ENCODE peak calls at places on chromosomes 16 and 17, in four cellular contexts. A is GM23338, L is transverse colon, U is stomach. H is an unnamed sample.

GRCh38 chr17:66636111-66636510 is 198.8 kb upstream of the CACNG5 start:
- DNase-seq in A (no peak), L (no peak), U (no peak), H (no peak)

GRCh38 chr17:66423436-66423922 is 121.1 kb downstream of the PRKCA start:
- DNase-seq in U (no peak), A (no peak), L (no peak), H (no peak)

GRCh38 chr17:740240-741055 is 8.1 kb downstream of the TLCD3A start:
- DNase-seq in A (no peak), U (no peak), L (peak; percentile 28), H (no peak)

GRCh38 chr17:59493867-59494266 is 71.5 kb upstream of the DHX40 start:
- DNase-seq in A (peak; percentile 26), L (no peak), U (no peak), H (no peak)

GRCh38 chr17:42378597-42379594 is 9.3 kb downstream of the STAT3 start:
- DNase-seq in A (peak; percentile 52), U (no peak), L (peak; percentile 29), H (no peak)

GRCh38 chr17:17120716-17121115 is 78.5 kb downstream of the MPRIP start:
- DNase-seq in A (no peak), L (no peak), U (no peak), H (no peak)

GRCh38 chr16:26605872-26606271 is 460.9 kb upstream of the C16orf82 start:
- DNase-seq in U (no peak), L (no peak), A (no peak), H (no peak)

GRCh38 chr16:85584192-85584757 is 28.8 kb upstream of the GSE1 start:
- DNase-seq in U (no peak), A (no peak), L (no peak), H (no peak)

GRCh38 chr17:4354862-4355514 is 11.5 kb downstream of the UBE2G1 start:
- DNase-seq in A (no peak), U (no peak), L (no peak), H (no peak)
- H3K4me1 ChIP-seq in A (peaks cover 28% of the 10 kb centered on the region), U (peaks cover 17% of the 10 kb centered on the region), L (peaks cover 10% of the 10 kb centered on the region), H (peaks cover 76% of the 10 kb centered on the region)

GRCh38 chr17:29115435-29115834 is 64.8 kb downstream of the MYO18A start:
- DNase-seq in U (no peak), L (no peak), A (no peak), H (no peak)

GRCh38 chr17:29112780-29113295 is 67.4 kb downstream of the MYO18A start:
- DNase-seq in U (peak; percentile 28), L (no peak), A (no peak), H (peak; percentile 84)

GRCh38 chr17:29111816-29112499 is 68.2 kb downstream of the MYO18A start:
- DNase-seq in U (peak; percentile 72), A (peak; percentile 78), L (peak; percentile 68), H (peak; percentile 77)

GRCh38 chr17:29114141-29114540 is 66.1 kb downstream of the MYO18A start:
- DNase-seq in A (no peak), U (no peak), L (no peak), H (no peak)

GRCh38 chr17:29113334-29113733 is 66.9 kb downstream of the MYO18A start:
- DNase-seq in L (no peak), U (no peak), A (peak; percentile 59), H (peak; percentile 81)
- TF ChIP-seq CTCF in L (no peak), U (no peak), A (peak; percentile 43), H (peak; percentile 8)

GRCh38 chr16:67482260-67482924 is 955 bp downstream of the AGRP start:
- DNase-seq in A (no peak), L (peak; percentile 21), U (no peak), H (no peak)

GRCh38 chr16:67481561-67482259 is 753 bp upstream of the ATP6V0D1 start:
- DNase-seq in U (peak; percentile 56), L (peak; percentile 70), A (peak; percentile 41), H (peak; percentile 75)

GRCh38 chr16:67483150-67483549 is at the start of gene AGRP:
- DNase-seq in U (no peak), L (no peak), A (no peak), H (no peak)

GRCh38 chr16:67486805-67487204 is 3.5 kb upstream of the AGRP start:
- DNase-seq in L (no peak), U (no peak), A (no peak), H (no peak)

GRCh38 chr16:67483731-67484525 is 581 bp upstream of the AGRP start:
- DNase-seq in U (no peak), A (no peak), L (no peak), H (no peak)
- H3K4me3 ChIP-seq in U (no peak overlapping the region), A (no peak overlapping the region), L (no peak overlapping the region), H (no peak overlapping the region)

GRCh38 chr17:50267074-50267841 is 7.0 kb upstream of the TMEM92 start:
- DNase-seq in A (no peak), L (peak; percentile 4), U (no peak), H (peak; percentile 52)

GRCh38 chr17:50268632-50269287 is 5.5 kb upstream of the TMEM92 start:
- DNase-seq in L (peak; percentile 4), U (peak; percentile 10), A (no peak), H (no peak)

GRCh38 chr17:50269477-50270429 is 4.5 kb upstream of the TMEM92 start:
- DNase-seq in U (peak; percentile 76), L (peak; percentile 73), A (peak; percentile 88), H (peak; percentile 73)

GRCh38 chr17:50266384-50267073 is 7.7 kb upstream of the TMEM92 start:
- DNase-seq in U (peak; percentile 88), A (no peak), L (peak; percentile 39), H (peak; percentile 51)

GRCh38 chr17:50268040-50268439 is 6.2 kb upstream of the TMEM92 start:
- DNase-seq in U (no peak), L (peak; percentile 3), A (no peak), H (no peak)
- H3K4me1 ChIP-seq in U (peaks cover 23% of the 10 kb centered on the region), L (peaks cover 31% of the 10 kb centered on the region), A (peaks cover 32% of the 10 kb centered on the region), H (no peaks in the 10 kb centered on the region)

GRCh38 chr17:50101346-50102163 is 6.4 kb downstream of the PDK2 start:
- DNase-seq in A (peak; percentile 39), L (peak; percentile 87), U (peak; percentile 73), H (peak; percentile 23)
- TF ChIP-seq CTCF in A (peak; percentile 9), L (no peak), U (no peak), H (no peak)

DNA sequence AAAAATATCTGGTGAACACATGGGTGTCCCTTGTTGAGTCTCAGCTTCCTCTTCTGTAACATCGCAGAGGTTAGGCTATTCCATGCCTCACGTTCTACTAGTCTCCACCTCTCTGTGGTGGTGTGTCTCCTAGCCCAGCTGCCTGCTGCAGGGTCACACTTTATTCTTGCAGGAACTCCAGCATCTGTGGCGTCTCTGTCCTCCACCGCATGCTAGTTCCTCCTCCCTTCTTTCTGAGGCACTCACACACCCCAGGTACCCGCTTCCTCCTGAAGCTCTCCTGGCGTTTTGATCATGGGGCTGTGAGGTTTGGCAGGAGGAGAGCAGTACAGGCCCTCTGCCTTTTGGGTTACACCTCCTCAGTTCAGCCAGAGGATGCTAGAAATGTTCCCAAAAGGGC is 9.9 kb upstream of the TEX2 start:
- DNase-seq in U (no peak), L (no peak), A (no peak), H (no peak)
- H3K4me3 ChIP-seq in U (no peak overlapping the region), L (no peak overlapping the region), A (no peak overlapping the region), H (no peak overlapping the region)